ENCODE peak calls at places on chromosomes 2 and 18, in ten cellular contexts. One of them, this sample, is unnamed.

GRCh38 chr2:20371656-20372055 is 21.0 kb upstream of the PUM2 start:
- DNase-seq in tibial nerve: no peak
- DNase-seq in spleen: no peak
- DNase-seq in A549: no peak
- DNase-seq in esophagus squamous epithelium: no peak
- DNase-seq in upper lobe of left lung: no peak
- DNase-seq in endothelial cell of umbilical vein: no peak
- DNase-seq in right lobe of liver: no peak
- DNase-seq in GM12878: no peak
- DNase-seq in Peyer's patch: no peak
- DNase-seq in this sample: no peak

GRCh38 chr2:38797276-38797675 is 19.3 kb downstream of the GEMIN6 start:
- DNase-seq in tibial nerve: no peak
- DNase-seq in spleen: no peak
- DNase-seq in A549: peak
- DNase-seq in esophagus squamous epithelium: no peak
- DNase-seq in upper lobe of left lung: no peak
- DNase-seq in endothelial cell of umbilical vein: peak
- DNase-seq in right lobe of liver: no peak
- DNase-seq in GM12878: no peak
- DNase-seq in Peyer's patch: no peak
- DNase-seq in this sample: no peak

GRCh38 chr18:38872342-38872741 is 1306.7 kb upstream of the CELF4 start:
- DNase-seq in tibial nerve: no peak
- DNase-seq in spleen: no peak
- DNase-seq in A549: no peak
- DNase-seq in esophagus squamous epithelium: no peak
- DNase-seq in upper lobe of left lung: no peak
- DNase-seq in endothelial cell of umbilical vein: no peak
- DNase-seq in right lobe of liver: no peak
- DNase-seq in GM12878: no peak
- DNase-seq in Peyer's patch: no peak
- DNase-seq in this sample: no peak

GRCh38 chr2:51304341-51304740 is 272.4 kb upstream of the NRXN1 start:
- DNase-seq in tibial nerve: no peak
- DNase-seq in spleen: no peak
- DNase-seq in A549: no peak
- DNase-seq in esophagus squamous epithelium: no peak
- DNase-seq in upper lobe of left lung: no peak
- DNase-seq in endothelial cell of umbilical vein: no peak
- DNase-seq in right lobe of liver: no peak
- DNase-seq in GM12878: no peak
- DNase-seq in Peyer's patch: no peak
- DNase-seq in this sample: no peak

GRCh38 chr2:233084488-233084887 is 24.3 kb downstream of the INPP5D start:
- DNase-seq in tibial nerve: no peak
- DNase-seq in spleen: peak
- DNase-seq in A549: no peak
- DNase-seq in esophagus squamous epithelium: no peak
- DNase-seq in upper lobe of left lung: peak
- DNase-seq in endothelial cell of umbilical vein: peak
- DNase-seq in right lobe of liver: peak
- DNase-seq in GM12878: peak
- DNase-seq in Peyer's patch: peak
- DNase-seq in this sample: no peak

GRCh38 chr18:57983472-57983871 is 60.6 kb upstream of the NEDD4L start:
- DNase-seq in tibial nerve: no peak
- DNase-seq in spleen: no peak
- DNase-seq in A549: no peak
- DNase-seq in esophagus squamous epithelium: no peak
- DNase-seq in upper lobe of left lung: no peak
- DNase-seq in endothelial cell of umbilical vein: no peak
- DNase-seq in right lobe of liver: no peak
- DNase-seq in GM12878: no peak
- DNase-seq in Peyer's patch: no peak
- DNase-seq in this sample: no peak

GRCh38 chr2:96404446-96405373 is 69.1 kb downstream of the NCAPH start:
- DNase-seq in tibial nerve: no peak
- DNase-seq in spleen: no peak
- DNase-seq in A549: no peak
- DNase-seq in esophagus squamous epithelium: no peak
- DNase-seq in upper lobe of left lung: peak
- DNase-seq in endothelial cell of umbilical vein: no peak
- DNase-seq in right lobe of liver: no peak
- DNase-seq in GM12878: no peak
- DNase-seq in Peyer's patch: no peak
- DNase-seq in this sample: no peak

GRCh38 chr18:60755134-60755533 is 382.6 kb upstream of the MC4R start:
- DNase-seq in tibial nerve: no peak
- DNase-seq in spleen: no peak
- DNase-seq in A549: no peak
- DNase-seq in esophagus squamous epithelium: no peak
- DNase-seq in upper lobe of left lung: no peak
- DNase-seq in endothelial cell of umbilical vein: no peak
- DNase-seq in right lobe of liver: no peak
- DNase-seq in GM12878: no peak
- DNase-seq in Peyer's patch: no peak
- DNase-seq in this sample: no peak

GRCh38 chr2:171579481-171579880 is 57.2 kb downstream of the CYBRD1 start:
- DNase-seq in tibial nerve: no peak
- DNase-seq in spleen: no peak
- DNase-seq in A549: no peak
- DNase-seq in esophagus squamous epithelium: no peak
- DNase-seq in upper lobe of left lung: no peak
- DNase-seq in endothelial cell of umbilical vein: no peak
- DNase-seq in right lobe of liver: no peak
- DNase-seq in GM12878: no peak
- DNase-seq in Peyer's patch: no peak
- DNase-seq in this sample: no peak

GRCh38 chr2:224556381-224556780 is 28.8 kb downstream of the CUL3 start:
- DNase-seq in tibial nerve: no peak
- DNase-seq in spleen: no peak
- DNase-seq in A549: no peak
- DNase-seq in esophagus squamous epithelium: no peak
- DNase-seq in upper lobe of left lung: no peak
- DNase-seq in endothelial cell of umbilical vein: no peak
- DNase-seq in right lobe of liver: no peak
- DNase-seq in GM12878: no peak
- DNase-seq in Peyer's patch: no peak
- DNase-seq in this sample: no peak

GRCh38 chr2:142957143-142957542 is 79.7 kb downstream of the KYNU start:
- DNase-seq in tibial nerve: no peak
- DNase-seq in spleen: no peak
- DNase-seq in A549: no peak
- DNase-seq in esophagus squamous epithelium: no peak
- DNase-seq in upper lobe of left lung: no peak
- DNase-seq in endothelial cell of umbilical vein: no peak
- DNase-seq in right lobe of liver: no peak
- DNase-seq in GM12878: no peak
- DNase-seq in Peyer's patch: no peak
- DNase-seq in this sample: no peak

GRCh38 chr2:120912101-120912985 is 176.7 kb downstream of the GLI2 start:
- DNase-seq in tibial nerve: peak
- DNase-seq in spleen: no peak
- DNase-seq in A549: peak
- DNase-seq in esophagus squamous epithelium: no peak
- DNase-seq in upper lobe of left lung: peak
- DNase-seq in endothelial cell of umbilical vein: no peak
- DNase-seq in right lobe of liver: no peak
- DNase-seq in GM12878: no peak
- DNase-seq in Peyer's patch: peak
- DNase-seq in this sample: no peak

GRCh38 chr2:12070581-12070980 is 324.1 kb downstream of the LPIN1 start:
- DNase-seq in tibial nerve: no peak
- DNase-seq in spleen: no peak
- DNase-seq in A549: no peak
- DNase-seq in esophagus squamous epithelium: no peak
- DNase-seq in upper lobe of left lung: no peak
- DNase-seq in endothelial cell of umbilical vein: no peak
- DNase-seq in right lobe of liver: no peak
- DNase-seq in GM12878: no peak
- DNase-seq in Peyer's patch: no peak
- DNase-seq in this sample: no peak

GRCh38 chr18:79739440-79739778 is 58.3 kb upstream of the KCNG2 start:
- DNase-seq in tibial nerve: no peak
- DNase-seq in spleen: peak
- DNase-seq in A549: no peak
- DNase-seq in esophagus squamous epithelium: no peak
- DNase-seq in upper lobe of left lung: no peak
- DNase-seq in endothelial cell of umbilical vein: no peak
- DNase-seq in right lobe of liver: no peak
- DNase-seq in GM12878: no peak
- DNase-seq in Peyer's patch: peak
- DNase-seq in this sample: no peak

GRCh38 chr2:177667626-177668025 is 275.1 kb downstream of the AGPS start:
- DNase-seq in tibial nerve: no peak
- DNase-seq in spleen: no peak
- DNase-seq in A549: peak
- DNase-seq in esophagus squamous epithelium: no peak
- DNase-seq in upper lobe of left lung: no peak
- DNase-seq in endothelial cell of umbilical vein: no peak
- DNase-seq in right lobe of liver: no peak
- DNase-seq in GM12878: no peak
- DNase-seq in Peyer's patch: no peak
- DNase-seq in this sample: no peak

GRCh38 chr18:34297287-34297686 is 72.6 kb upstream of the NOL4 start:
- DNase-seq in tibial nerve: no peak
- DNase-seq in spleen: no peak
- DNase-seq in A549: no peak
- DNase-seq in esophagus squamous epithelium: no peak
- DNase-seq in upper lobe of left lung: no peak
- DNase-seq in endothelial cell of umbilical vein: no peak
- DNase-seq in right lobe of liver: no peak
- DNase-seq in GM12878: no peak
- DNase-seq in Peyer's patch: no peak
- DNase-seq in this sample: no peak

DNA sequence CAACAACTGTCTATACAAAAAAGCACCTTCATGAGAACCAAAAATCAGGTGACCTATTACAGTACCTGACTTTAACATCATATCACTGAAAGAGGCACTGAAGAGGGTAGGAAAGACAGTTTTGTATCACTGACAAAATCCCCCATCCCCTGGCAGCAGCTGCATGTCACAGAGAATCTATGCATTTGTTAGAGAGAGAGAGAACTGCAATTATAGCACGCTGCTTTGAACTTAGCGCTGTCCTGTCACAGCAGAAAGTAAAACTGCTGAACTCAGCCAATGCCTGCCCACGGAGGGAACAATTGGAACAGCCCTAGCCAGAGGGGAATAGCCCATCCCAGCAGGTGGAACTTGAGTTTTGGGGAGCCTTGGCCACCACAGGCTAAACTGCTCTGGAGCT is 75.1 kb upstream of the NOL4 start:
- DNase-seq in tibial nerve: no peak
- DNase-seq in spleen: no peak
- DNase-seq in A549: no peak
- DNase-seq in esophagus squamous epithelium: no peak
- DNase-seq in upper lobe of left lung: no peak
- DNase-seq in endothelial cell of umbilical vein: no peak
- DNase-seq in right lobe of liver: no peak
- DNase-seq in GM12878: no peak
- DNase-seq in Peyer's patch: no peak
- DNase-seq in this sample: no peak
- TF ChIP-seq POLR2A in tibial nerve: no peak
- TF ChIP-seq POLR2A in spleen: no peak
- TF ChIP-seq POLR2A in A549: no peak
- TF ChIP-seq POLR2A in esophagus squamous epithelium: no peak
- TF ChIP-seq POLR2A in upper lobe of left lung: no peak
- TF ChIP-seq POLR2A in endothelial cell of umbilical vein: no peak
- TF ChIP-seq POLR2A in right lobe of liver: no peak
- TF ChIP-seq POLR2A in GM12878: no peak
- TF ChIP-seq POLR2A in Peyer's patch: no peak
- TF ChIP-seq POLR2A in this sample: no peak

GRCh38 chr2:229445013-229445412 is 173.9 kb upstream of the PID1 start:
- DNase-seq in tibial nerve: peak
- DNase-seq in spleen: no peak
- DNase-seq in A549: peak
- DNase-seq in esophagus squamous epithelium: no peak
- DNase-seq in upper lobe of left lung: peak
- DNase-seq in endothelial cell of umbilical vein: peak
- DNase-seq in right lobe of liver: peak
- DNase-seq in GM12878: no peak
- DNase-seq in Peyer's patch: no peak
- DNase-seq in this sample: no peak
- TF ChIP-seq POLR2A in tibial nerve: no peak
- TF ChIP-seq POLR2A in spleen: no peak
- TF ChIP-seq POLR2A in A549: no peak
- TF ChIP-seq POLR2A in esophagus squamous epithelium: peak
- TF ChIP-seq POLR2A in upper lobe of left lung: no peak
- TF ChIP-seq POLR2A in endothelial cell of umbilical vein: no peak
- TF ChIP-seq POLR2A in right lobe of liver: no peak
- TF ChIP-seq POLR2A in GM12878: no peak
- TF ChIP-seq POLR2A in Peyer's patch: no peak
- TF ChIP-seq POLR2A in this sample: no peak

GRCh38 chr2:27322766-27323591 is at the start of gene MPV17:
- DNase-seq in tibial nerve: peak
- DNase-seq in spleen: peak
- DNase-seq in A549: peak
- DNase-seq in esophagus squamous epithelium: peak
- DNase-seq in upper lobe of left lung: peak
- DNase-seq in endothelial cell of umbilical vein: peak
- DNase-seq in right lobe of liver: peak
- DNase-seq in GM12878: peak
- DNase-seq in Peyer's patch: peak
- DNase-seq in this sample: peak
- TF ChIP-seq POLR2A in tibial nerve: peak
- TF ChIP-seq POLR2A in spleen: no peak
- TF ChIP-seq POLR2A in A549: peak
- TF ChIP-seq POLR2A in esophagus squamous epithelium: peak
- TF ChIP-seq POLR2A in upper lobe of left lung: peak
- TF ChIP-seq POLR2A in endothelial cell of umbilical vein: peak
- TF ChIP-seq POLR2A in right lobe of liver: peak
- TF ChIP-seq POLR2A in GM12878: peak
- TF ChIP-seq POLR2A in Peyer's patch: peak
- TF ChIP-seq POLR2A in this sample: peak

GRCh38 chr18:55588001-55588875 is at the start of gene TCF4:
- DNase-seq in tibial nerve: peak
- DNase-seq in spleen: peak
- DNase-seq in A549: peak
- DNase-seq in esophagus squamous epithelium: no peak
- DNase-seq in upper lobe of left lung: peak
- DNase-seq in endothelial cell of umbilical vein: peak
- DNase-seq in right lobe of liver: peak
- DNase-seq in GM12878: no peak
- DNase-seq in Peyer's patch: peak
- DNase-seq in this sample: no peak
- TF ChIP-seq POLR2A in tibial nerve: no peak
- TF ChIP-seq POLR2A in spleen: no peak
- TF ChIP-seq POLR2A in A549: no peak
- TF ChIP-seq POLR2A in esophagus squamous epithelium: no peak
- TF ChIP-seq POLR2A in upper lobe of left lung: peak
- TF ChIP-seq POLR2A in endothelial cell of umbilical vein: no peak
- TF ChIP-seq POLR2A in right lobe of liver: no peak
- TF ChIP-seq POLR2A in GM12878: no peak
- TF ChIP-seq POLR2A in Peyer's patch: no peak
- TF ChIP-seq POLR2A in this sample: no peak

GRCh38 chr2:99747842-99748241 is 258.0 kb upstream of the REV1 start:
- DNase-seq in tibial nerve: no peak
- DNase-seq in spleen: no peak
- DNase-seq in A549: no peak
- DNase-seq in esophagus squamous epithelium: no peak
- DNase-seq in upper lobe of left lung: no peak
- DNase-seq in endothelial cell of umbilical vein: no peak
- DNase-seq in right lobe of liver: no peak
- DNase-seq in GM12878: no peak
- DNase-seq in Peyer's patch: no peak
- DNase-seq in this sample: no peak
- TF ChIP-seq POLR2A in tibial nerve: no peak
- TF ChIP-seq POLR2A in spleen: no peak
- TF ChIP-seq POLR2A in A549: no peak
- TF ChIP-seq POLR2A in esophagus squamous epithelium: no peak
- TF ChIP-seq POLR2A in upper lobe of left lung: no peak
- TF ChIP-seq POLR2A in endothelial cell of umbilical vein: no peak
- TF ChIP-seq POLR2A in right lobe of liver: no peak
- TF ChIP-seq POLR2A in GM12878: no peak
- TF ChIP-seq POLR2A in Peyer's patch: no peak
- TF ChIP-seq POLR2A in this sample: no peak